ENCODE peak calls at places on chromosomes 13 and 19, in seven cellular contexts. N is H1; T is CD8-positive, alpha-beta T cell; P is A673; R is GM06990; W is thoracic aorta; O is heart right ventricle. D is an unnamed sample.

GRCh38 chr13:102323505-102323904 is 78.3 kb downstream of the FGF14 start:
- DNase-seq in R (no peak), T (no peak), O (no peak), W (no peak), N (no peak), P (no peak), D (no peak)

GRCh38 chr19:37361994-37362393 is 8.9 kb upstream of the ZNF527 start:
- DNase-seq in W (no peak), P (no peak), N (no peak), T (no peak), O (no peak), R (no peak), D (peak; percentile 14)

GRCh38 chr13:45691251-45691650 is 10.9 kb upstream of the CBY2 start:
- DNase-seq in T (no peak), W (no peak), P (no peak), O (no peak), N (no peak), R (no peak), D (no peak)

GRCh38 chr13:75785130-75785529 is 149.0 kb downstream of the LMO7 start:
- DNase-seq in W (no peak), T (no peak), N (no peak), R (no peak), O (no peak), P (no peak), D (no peak)

GRCh38 chr19:7992575-7992974 is 12.9 kb downstream of the ELAVL1 start:
- DNase-seq in N (no peak), W (no peak), T (no peak), R (no peak), O (no peak), P (no peak), D (no peak)

GRCh38 chr13:24183741-24184182 is 23.2 kb downstream of the SPATA13 start:
- DNase-seq in P (no peak), T (no peak), W (no peak), N (no peak), O (no peak), R (no peak), D (no peak)

GRCh38 chr13:41130356-41130755 is 2.2 kb downstream of the KBTBD6 start:
- DNase-seq in O (no peak), R (no peak), W (no peak), P (no peak), N (no peak), T (no peak), D (no peak)

GRCh38 chr13:57627663-57628062 is 3.9 kb upstream of the PCDH17 start:
- DNase-seq in R (no peak), W (no peak), O (no peak), N (no peak), T (no peak), P (peak; percentile 74), D (no peak)

GRCh38 chr13:38607136-38607535 is 79.7 kb upstream of the FREM2 start:
- DNase-seq in W (no peak), P (peak; percentile 60), T (no peak), R (no peak), O (no peak), N (no peak), D (no peak)

GRCh38 chr13:42883142-42883541 is 101.8 kb downstream of the FAM216B start:
- DNase-seq in O (no peak), N (no peak), R (no peak), T (no peak), W (no peak), P (no peak), D (peak; percentile 22)

GRCh38 chr13:70125693-70126092 is 17.4 kb upstream of the KLHL1 start:
- DNase-seq in N (no peak), T (no peak), O (no peak), R (no peak), P (no peak), W (no peak), D (no peak)

GRCh38 chr13:99307247-99307646 is at the start of gene GPR183:
- DNase-seq in O (no peak), N (no peak), T (no peak), W (no peak), R (no peak), P (no peak), D (peak; percentile 53)

GRCh38 chr13:43797154-43797553 is 10.4 kb upstream of the ENOX1 start:
- DNase-seq in P (no peak), R (no peak), W (no peak), N (no peak), O (no peak), T (no peak), D (no peak)

GRCh38 chr13:34076319-34076718 is 258.4 kb downstream of the RFC3 start:
- DNase-seq in N (no peak), P (no peak), O (no peak), T (no peak), W (no peak), R (no peak), D (no peak)

GRCh38 chr19:45340232-45340898 is at the start of gene KLC3:
- DNase-seq in T (peak; percentile 18), W (no peak), N (no peak), O (no peak), P (no peak), R (peak; percentile 42), D (no peak)

GRCh38 chr13:40982772-40983171 is 36.3 kb downstream of the ELF1 start:
- DNase-seq in R (peak; percentile 69), W (no peak), P (peak; percentile 93), T (peak; percentile 59), N (no peak), O (peak; percentile 76), D (peak; percentile 74)

DNA sequence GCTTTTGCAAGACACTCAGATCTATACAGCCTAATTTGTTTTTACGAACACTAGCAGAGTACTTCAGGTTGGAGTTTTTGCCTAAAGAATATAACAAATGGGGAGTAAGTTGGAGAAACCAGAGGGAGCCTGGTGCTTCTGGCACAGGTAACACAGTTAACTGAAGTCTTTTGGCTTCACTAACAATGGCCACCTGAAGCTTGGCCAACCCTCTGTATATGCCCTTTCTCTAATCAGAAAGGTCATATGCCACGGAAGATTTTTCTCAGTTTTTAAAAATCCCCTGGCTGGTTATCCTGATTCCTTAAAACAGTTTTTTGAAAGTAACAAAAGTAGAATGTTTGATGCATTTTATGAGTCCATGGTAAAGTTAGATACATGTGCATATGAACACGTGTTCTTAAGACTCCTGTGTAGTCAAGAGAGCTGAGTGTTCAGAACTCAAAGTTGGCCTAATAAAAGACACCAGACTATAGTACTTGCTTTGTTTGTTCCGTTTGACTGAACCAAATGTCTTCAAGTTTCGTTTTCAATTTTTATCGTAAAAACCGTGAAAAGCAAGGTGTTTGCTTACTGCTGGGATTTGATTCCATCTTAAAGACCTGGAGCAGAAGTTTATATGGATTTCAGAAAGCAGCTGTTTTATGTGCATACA is 137.5 kb downstream of the KCNRG start:
- DNase-seq in W (no peak), R (no peak), O (no peak), T (no peak), N (no peak), P (no peak), D (no peak)
- H3K4me3 ChIP-seq in W (peak overlapping the region; percentile 62), R (no peak overlapping the region), O (peak overlapping the region; percentile 14), T (no peak overlapping the region), N (no peak overlapping the region), P (no peak overlapping the region), D (no peak overlapping the region)

DNA sequence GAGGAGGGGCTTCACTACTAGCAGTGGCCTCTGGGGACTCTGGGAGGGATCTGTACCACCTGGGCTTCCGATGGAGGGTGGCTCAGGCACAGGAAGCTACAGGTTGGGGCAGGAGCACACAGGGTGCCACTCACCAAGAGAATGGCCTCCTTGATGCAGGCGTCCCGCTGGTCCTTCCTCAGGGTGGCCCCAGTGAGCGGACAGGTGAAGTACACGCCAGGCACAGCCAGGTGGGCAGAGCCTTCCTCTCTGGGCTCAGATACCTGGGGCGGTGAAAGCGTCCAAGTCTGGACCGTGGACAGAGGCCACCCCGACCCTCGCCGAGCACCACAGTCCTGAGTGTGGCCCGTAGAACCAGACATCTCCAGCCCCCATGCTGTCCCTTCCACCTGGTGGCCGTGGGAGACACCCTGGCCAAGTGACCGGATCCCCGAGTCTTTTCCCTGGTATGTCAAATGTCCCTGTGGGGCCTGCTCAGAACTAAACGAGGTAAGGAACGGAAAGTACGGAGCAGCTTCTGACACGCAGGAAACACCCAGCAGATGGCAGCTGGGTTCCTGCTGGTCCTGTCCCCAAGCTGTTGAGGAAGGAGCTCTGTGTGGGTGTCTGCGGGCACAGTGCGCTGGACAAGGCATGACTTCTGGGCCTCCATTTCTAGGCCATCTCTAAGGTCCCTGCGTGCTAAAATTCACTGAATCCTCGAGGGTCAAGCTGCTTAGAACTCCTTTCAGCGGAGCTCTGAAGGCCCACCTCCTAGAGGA is 5.2 kb downstream of the UBXN6 start:
- DNase-seq in R (no peak), O (no peak), N (no peak), T (no peak), W (no peak), P (no peak), D (no peak)
- TF ChIP-seq CTCF in R (no peak), O (no peak), N (no peak), T (no peak), W (no peak), P (no peak), D (no peak)

DNA sequence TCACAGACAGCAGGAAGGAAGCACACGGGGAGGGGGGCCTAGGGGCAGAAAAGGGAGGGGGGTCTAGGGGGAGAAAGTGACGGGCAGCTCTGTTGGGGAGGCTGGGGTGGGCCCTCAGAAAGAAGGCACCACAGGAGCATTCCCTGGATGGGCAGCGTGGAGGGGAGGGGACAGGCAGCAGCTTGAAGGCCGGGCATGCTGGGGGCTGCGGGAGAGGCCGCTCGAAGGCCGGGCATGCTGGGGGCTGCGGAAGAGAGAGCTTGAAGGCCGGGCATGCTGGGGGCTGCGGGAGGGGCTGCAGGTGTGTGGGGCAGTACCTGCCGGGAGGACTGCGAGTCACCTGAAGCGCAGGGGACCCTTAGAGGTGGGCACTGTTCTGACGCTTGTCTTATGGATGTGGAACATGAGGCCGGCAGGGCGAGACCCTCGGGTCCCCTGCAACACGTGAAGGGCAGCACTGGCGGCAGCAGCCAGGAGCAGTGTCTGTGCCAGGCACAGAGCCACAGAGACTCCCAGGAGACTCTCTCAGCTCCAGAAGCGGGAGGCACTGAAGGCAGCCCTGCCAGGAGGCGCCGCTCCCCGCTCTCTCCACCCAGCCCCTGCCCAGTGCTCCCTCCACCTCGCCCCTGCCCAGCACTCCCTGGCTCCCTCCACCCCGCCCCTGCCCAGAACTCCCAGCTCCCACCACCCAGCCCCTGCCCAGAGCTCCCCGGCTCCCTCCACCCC is 13.3 kb downstream of the ZNF787 start:
- DNase-seq in P (no peak), N (no peak), R (no peak), O (no peak), T (no peak), W (no peak), D (no peak)
- H3K4me3 ChIP-seq in P (no peak overlapping the region), N (no peak overlapping the region), R (no peak overlapping the region), O (no peak overlapping the region), T (no peak overlapping the region), W (peak overlapping the region; percentile 61), D (no peak overlapping the region)

DNA sequence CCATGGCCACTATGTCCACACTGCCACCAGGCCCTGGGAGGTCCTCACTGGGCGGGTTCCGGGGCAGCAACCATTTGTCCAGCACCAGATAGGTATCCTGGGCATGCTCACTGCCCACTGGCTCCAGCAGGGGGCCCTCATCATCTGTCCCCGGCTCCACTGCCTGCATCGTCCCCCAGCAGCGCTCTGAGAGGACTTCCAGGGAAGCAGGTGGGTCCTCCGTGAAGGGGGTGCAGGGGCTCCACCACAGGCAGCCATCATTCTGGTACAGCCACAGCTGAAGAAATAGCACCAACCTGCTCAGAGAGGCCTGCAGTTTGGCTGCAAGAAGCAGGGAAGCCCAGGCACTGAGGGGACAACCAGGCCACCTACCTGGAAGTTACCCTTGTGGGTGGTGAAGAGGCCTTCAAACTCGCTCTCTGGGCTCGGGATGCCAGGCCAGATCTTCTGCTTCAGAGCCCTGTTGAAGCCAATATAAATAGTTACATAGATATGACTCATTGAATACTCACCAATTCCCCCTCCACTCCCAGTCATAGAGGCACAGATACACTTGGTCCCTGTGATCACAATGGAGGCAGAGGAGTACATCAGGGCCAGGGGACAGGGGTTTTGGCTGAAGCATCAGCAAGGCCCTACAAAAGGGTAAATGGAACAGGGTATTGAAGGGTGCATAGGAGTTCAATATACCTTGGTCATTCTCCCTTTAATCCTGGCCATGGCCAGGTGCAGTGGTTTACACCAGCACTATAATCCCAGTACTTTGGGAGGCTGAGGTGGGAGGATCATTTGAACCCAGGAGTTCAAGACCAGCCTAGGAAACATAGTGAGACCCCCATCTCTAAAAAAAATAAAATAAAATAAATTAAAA is 4.1 kb downstream of the SWSAP1 start:
- DNase-seq in T (no peak), R (no peak), W (no peak), P (peak; percentile 64), O (peak; percentile 43), N (no peak), D (peak; percentile 73)
- TF ChIP-seq CTCF in T (no peak), R (peak; percentile 71), W (peak; percentile 42), P (peak; percentile 79), O (peak; percentile 56), N (peak; percentile 68), D (peak; percentile 64)